ENCODE peak calls at places on chromosomes 5 and 9, in six cellular contexts. G is neuronal stem cell, D is heart left ventricle, H is pancreas, I is lower lobe of right lung, K is PC-9. Q is an unnamed sample.

GRCh38 chr9:35353731-35354365 is 136.1 kb upstream of the RUSC2 start:
- DNase-seq in G (no peak), D (no peak), H (no peak), I (no peak), K (no peak), Q (no peak)

GRCh38 chr9:79257215-79257614 is 314.6 kb upstream of the TLE4 start:
- DNase-seq in G (no peak), D (no peak), H (peak), I (peak), K (no peak), Q (peak)

GRCh38 chr5:59380350-59380951 is 513.1 kb downstream of the PDE4D start:
- DNase-seq in G (no peak), D (no peak), H (no peak), I (no peak), K (peak), Q (no peak)

GRCh38 chr9:136225366-136225747 is 20.3 kb downstream of the QSOX2 start:
- DNase-seq in G (no peak), D (no peak), H (peak), I (no peak), K (no peak), Q (peak)

GRCh38 chr9:68496356-68496755 is 44.3 kb downstream of the TMEM252 start:
- DNase-seq in G (no peak), D (no peak), H (no peak), I (no peak), K (no peak), Q (no peak)

GRCh38 chr5:27403248-27403882 is 365.0 kb upstream of the CDH9 start:
- DNase-seq in G (no peak), D (no peak), H (no peak), I (no peak), K (no peak), Q (no peak)

GRCh38 chr5:116157902-116158301 is 73.1 kb downstream of the COMMD10 start:
- DNase-seq in G (no peak), D (no peak), H (no peak), I (no peak), K (no peak), Q (no peak)

GRCh38 chr9:74551266-74551665 is 54.1 kb downstream of the RORB start:
- DNase-seq in G (no peak), D (no peak), H (no peak), I (no peak), K (no peak), Q (no peak)

GRCh38 chr5:93890657-93891056 is 149.3 kb upstream of the POU5F2 start:
- DNase-seq in G (peak), D (no peak), H (no peak), I (no peak), K (no peak), Q (no peak)

GRCh38 chr5:82165740-82166530 is 112.2 kb downstream of the RPS23 start:
- DNase-seq in G (peak), D (no peak), H (peak), I (peak), K (peak), Q (no peak)

GRCh38 chr9:80699551-80699998 is 989.8 kb downstream of the TLE1 start:
- DNase-seq in G (no peak), D (no peak), H (no peak), I (no peak), K (no peak), Q (no peak)

GRCh38 chr5:139919308-139919707 is 123.7 kb downstream of the PSD2 start:
- DNase-seq in G (no peak), D (no peak), H (no peak), I (no peak), K (peak), Q (no peak)

GRCh38 chr9:114287763-114288232 is 35.1 kb upstream of the ORM1 start:
- DNase-seq in G (no peak), D (peak), H (no peak), I (peak), K (no peak), Q (peak)

GRCh38 chr5:80036621-80037020 is 1.5 kb downstream of the THBS4 start:
- DNase-seq in G (no peak), D (no peak), H (no peak), I (no peak), K (no peak), Q (no peak)

GRCh38 chr5:177447611-177448243 is 1.1 kb downstream of the PRR7 start:
- DNase-seq in G (peak), D (peak), H (peak), I (no peak), K (peak), Q (no peak)

GRCh38 chr5:13470256-13470655 is 474.2 kb downstream of the DNAH5 start:
- DNase-seq in G (no peak), D (no peak), H (no peak), I (no peak), K (no peak), Q (no peak)

GRCh38 chr9:98215821-98216220 is 23.4 kb upstream of the CORO2A start:
- DNase-seq in G (no peak), D (no peak), H (no peak), I (no peak), K (no peak), Q (peak)

GRCh38 chr5:1211701-1212100 is 10.3 kb downstream of the SLC6A19 start:
- DNase-seq in G (no peak), D (no peak), H (no peak), I (no peak), K (no peak), Q (no peak)

GRCh38 chr5:170112876-170113516 is 7.3 kb downstream of the FOXI1 start:
- DNase-seq in G (no peak), D (no peak), H (no peak), I (no peak), K (no peak), Q (no peak)

GRCh38 chr5:168227973-168228615 is 63.4 kb upstream of the WWC1 start:
- DNase-seq in G (no peak), D (no peak), H (no peak), I (no peak), K (no peak), Q (no peak)

GRCh38 chr5:41527201-41527779 is 16.9 kb upstream of the PLCXD3 start:
- DNase-seq in G (no peak), D (no peak), H (no peak), I (no peak), K (peak), Q (no peak)

GRCh38 chr9:127637322-127637847 is 25.3 kb downstream of the STXBP1 start:
- DNase-seq in G (no peak), D (no peak), H (no peak), I (no peak), K (no peak), Q (peak)

GRCh38 chr9:135616621-135617537 is 22.5 kb downstream of the GLT6D1 start:
- DNase-seq in G (no peak), D (no peak), H (no peak), I (no peak), K (no peak), Q (no peak)

GRCh38 chr5:172173771-172174170 is 14.3 kb downstream of the STK10 start:
- DNase-seq in G (no peak), D (peak), H (no peak), I (peak), K (no peak), Q (no peak)

GRCh38 chr9:7210854-7211637 is 453.3 kb downstream of the KDM4C start:
- DNase-seq in G (no peak), D (no peak), H (no peak), I (no peak), K (no peak), Q (no peak)

GRCh38 chr5:83657807-83658206 is 62.8 kb downstream of the HAPLN1 start:
- DNase-seq in G (no peak), D (no peak), H (no peak), I (no peak), K (no peak), Q (no peak)

GRCh38 chr9:108552459-108553040 is 303.2 kb downstream of the ACTL7B start:
- DNase-seq in G (no peak), D (no peak), H (peak), I (no peak), K (peak), Q (no peak)

GRCh38 chr5:84450617-84451414 is 66.1 kb upstream of the EDIL3 start:
- DNase-seq in G (no peak), D (no peak), H (no peak), I (no peak), K (no peak), Q (no peak)

GRCh38 chr5:127562252-127562651 is 44.8 kb downstream of the PRRC1 start:
- DNase-seq in G (peak), D (no peak), H (no peak), I (no peak), K (no peak), Q (no peak)

GRCh38 chr9:125906144-125906543 is 159.0 kb downstream of the PBX3 start:
- DNase-seq in G (no peak), D (no peak), H (no peak), I (no peak), K (no peak), Q (no peak)

GRCh38 chr9:129291041-129291501 is 113.0 kb upstream of the IER5L start:
- DNase-seq in G (no peak), D (no peak), H (no peak), I (peak), K (no peak), Q (no peak)

GRCh38 chr9:18396102-18396728 is 77.7 kb upstream of the ADAMTSL1 start:
- DNase-seq in G (no peak), D (no peak), H (no peak), I (no peak), K (no peak), Q (peak)

GRCh38 chr9:97934321-97935115 is 3.5 kb downstream of the HEMGN start:
- DNase-seq in G (no peak), D (no peak), H (no peak), I (no peak), K (no peak), Q (no peak)

GRCh38 chr9:122228906-122229837 is at the start of gene LHX6:
- DNase-seq in G (no peak), D (no peak), H (no peak), I (no peak), K (no peak), Q (no peak)

GRCh38 chr5:83472508-83473343 is 1.2 kb downstream of the VCAN start:
- DNase-seq in G (peak), D (peak), H (peak), I (peak), K (no peak), Q (peak)

GRCh38 chr9:121527371-121527770 is 27.7 kb upstream of the GGTA1 start:
- DNase-seq in G (no peak), D (peak), H (no peak), I (no peak), K (no peak), Q (no peak)

GRCh38 chr9:70127540-70128416 is 84.1 kb downstream of the MAMDC2 start:
- DNase-seq in G (no peak), D (no peak), H (no peak), I (no peak), K (no peak), Q (no peak)

GRCh38 chr9:130499804-130500263 is 55.1 kb downstream of the ASS1 start:
- DNase-seq in G (no peak), D (no peak), H (peak), I (no peak), K (peak), Q (peak)

GRCh38 chr9:112913326-112913725 is 22.6 kb upstream of the SLC46A2 start:
- DNase-seq in G (no peak), D (no peak), H (no peak), I (no peak), K (no peak), Q (no peak)

GRCh38 chr9:112914524-112914923 is 23.8 kb upstream of the SLC46A2 start:
- DNase-seq in G (no peak), D (no peak), H (no peak), I (no peak), K (no peak), Q (no peak)

GRCh38 chr9:112921549-112921948 is 30.9 kb upstream of the SLC46A2 start:
- DNase-seq in G (no peak), D (no peak), H (no peak), I (no peak), K (peak), Q (no peak)

GRCh38 chr9:112917027-112917986 is 26.6 kb upstream of the SLC46A2 start:
- DNase-seq in G (no peak), D (no peak), H (no peak), I (no peak), K (peak), Q (no peak)

DNA sequence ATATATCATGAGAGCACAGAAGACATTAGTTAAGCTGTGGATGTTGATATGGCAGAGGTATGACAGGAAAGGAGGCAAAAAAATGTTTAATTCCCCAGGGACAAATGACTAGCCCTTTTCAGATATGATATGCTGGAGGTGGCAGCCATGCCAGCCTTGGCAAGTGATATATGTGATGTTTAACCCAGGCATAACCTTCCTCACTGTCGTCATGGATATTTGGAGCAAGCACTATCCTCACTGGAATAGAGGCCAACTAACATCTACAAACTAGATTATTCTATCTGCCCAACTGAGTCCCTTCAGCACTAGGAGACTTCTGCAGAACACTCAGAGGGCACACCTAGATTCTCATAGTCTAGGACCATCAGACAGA is 27.3 kb upstream of the SLC46A2 start:
- DNase-seq in G (no peak), D (no peak), H (peak), I (no peak), K (no peak), Q (no peak)
- H3K4me3 ChIP-seq in G (no peak), D (no peak), H (no peak), I (no peak), K (no peak), Q (no peak)

GRCh38 chr9:4762889-4763521 is 22.0 kb upstream of the AK3 start:
- DNase-seq in G (peak), D (no peak), H (peak), I (no peak), K (no peak), Q (peak)
- H3K4me3 ChIP-seq in G (peak), D (peak), H (peak), I (peak), K (no peak), Q (no peak)

GRCh38 chr9:95512751-95513120 is 4.0 kb downstream of the PTCH1 start:
- DNase-seq in G (no peak), D (no peak), H (no peak), I (no peak), K (no peak), Q (no peak)
- H3K4me3 ChIP-seq in G (peak), D (no peak), H (no peak), I (peak), K (peak), Q (no peak)

GRCh38 chr9:972512-973294 is 3.8 kb upstream of the DMRT3 start:
- DNase-seq in G (no peak), D (no peak), H (no peak), I (no peak), K (no peak), Q (no peak)

GRCh38 chr9:969310-969692 is 7.2 kb upstream of the DMRT3 start:
- DNase-seq in G (no peak), D (no peak), H (no peak), I (no peak), K (no peak), Q (no peak)

GRCh38 chr9:971901-972511 is 4.4 kb upstream of the DMRT3 start:
- DNase-seq in G (peak), D (no peak), H (peak), I (no peak), K (no peak), Q (peak)

GRCh38 chr9:969693-970309 is 6.7 kb upstream of the DMRT3 start:
- DNase-seq in G (no peak), D (no peak), H (no peak), I (no peak), K (no peak), Q (no peak)

DNA sequence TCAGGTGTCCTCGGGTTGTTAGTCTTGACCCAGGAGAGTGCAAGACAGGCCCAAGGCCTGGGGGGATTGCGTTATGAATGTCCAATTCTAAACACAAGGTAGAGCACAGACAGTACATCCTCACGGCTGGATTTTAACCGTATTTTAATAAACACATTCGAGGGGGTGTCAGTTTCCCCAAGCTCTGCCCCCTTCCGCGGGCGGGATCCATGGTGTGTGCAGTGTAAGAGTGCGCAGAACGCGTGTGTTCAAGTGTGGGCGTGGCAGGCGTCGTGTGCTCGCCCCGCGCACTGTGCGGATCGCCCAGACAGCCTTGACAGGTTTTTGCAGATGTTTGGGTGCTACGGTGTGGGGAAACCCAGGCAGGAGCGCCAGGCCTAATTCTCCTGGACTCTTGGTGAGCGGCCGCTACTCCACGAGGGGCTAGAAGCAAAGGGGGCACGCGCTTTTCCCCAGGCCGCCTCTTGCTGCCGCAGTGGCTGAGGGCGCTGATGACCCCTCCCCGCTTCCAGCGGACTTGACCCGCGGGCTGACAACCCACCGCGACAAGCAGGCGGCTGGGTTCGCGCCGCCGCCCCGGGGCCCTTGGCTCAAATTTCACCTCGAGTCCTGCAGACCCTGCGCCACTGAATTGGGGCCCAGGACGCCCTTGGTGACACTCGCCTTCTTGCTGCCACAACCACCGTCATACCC is 6.0 kb upstream of the DMRT3 start:
- DNase-seq in G (no peak), D (no peak), H (no peak), I (no peak), K (no peak), Q (no peak)
- H3K4me3 ChIP-seq in G (no peak), D (no peak), H (no peak), I (no peak), K (no peak), Q (no peak)

GRCh38 chr5:136030252-136030651 is 1.5 kb downstream of the TGFBI start:
- DNase-seq in G (no peak), D (no peak), H (no peak), I (no peak), K (no peak), Q (no peak)
- H3K4me3 ChIP-seq in G (no peak), D (peak), H (no peak), I (peak), K (peak), Q (no peak)

GRCh38 chr9:124008307-124008854 is 3.2 kb upstream of the LHX2 start:
- DNase-seq in G (peak), D (no peak), H (no peak), I (no peak), K (no peak), Q (no peak)

GRCh38 chr9:124010303-124010664 is 1.3 kb upstream of the LHX2 start:
- DNase-seq in G (no peak), D (no peak), H (no peak), I (no peak), K (no peak), Q (no peak)

GRCh38 chr9:124009835-124010226 is 1.7 kb upstream of the LHX2 start:
- DNase-seq in G (no peak), D (no peak), H (no peak), I (no peak), K (no peak), Q (no peak)

GRCh38 chr9:124007468-124008306 is 3.9 kb upstream of the LHX2 start:
- DNase-seq in G (peak), D (no peak), H (no peak), I (no peak), K (no peak), Q (no peak)

GRCh38 chr9:124008855-124009834 is 2.4 kb upstream of the LHX2 start:
- DNase-seq in G (peak), D (no peak), H (no peak), I (no peak), K (no peak), Q (no peak)
- H3K4me3 ChIP-seq in G (peak), D (no peak), H (no peak), I (no peak), K (no peak), Q (no peak)

Q was measured in mucosa of descending colon.